ENCODE peak calls at places on chromosomes 2 and 18, in five cellular contexts. J, X, U, S and E are unnamed samples.

GRCh38 chr2:231190531-231191197 is 7.8 kb upstream of the ARMC9 start:
- DNase-seq in X (no peak), J (no peak), S (no peak), U (no peak), E (no peak)

GRCh38 chr2:129817175-129817574 is 162.3 kb upstream of the RAB6C start:
- DNase-seq in X (no peak), J (no peak), S (no peak), U (no peak), E (no peak)

GRCh38 chr2:109466674-109467575 is 146.8 kb downstream of the SEPTIN10 start:
- DNase-seq in U (no peak), X (no peak), J (peak; percentile 19), S (no peak), E (peak; percentile 62)

GRCh38 chr2:214465386-214466146 is 54.7 kb downstream of the VWC2L start:
- DNase-seq in J (no peak), U (no peak), S (no peak), X (no peak), E (peak; percentile 62)

GRCh38 chr2:174482854-174483253 is 4.0 kb downstream of the GPR155 start:
- DNase-seq in U (no peak), J (no peak), S (no peak), X (no peak), E (no peak)

GRCh38 chr2:226673314-226673723 is 126.3 kb downstream of the IRS1 start:
- DNase-seq in X (no peak), J (peak; percentile 65), S (no peak), U (no peak), E (peak; percentile 94)

GRCh38 chr2:36770542-36771287 is 74.2 kb downstream of the VIT start:
- DNase-seq in J (peak; percentile 76), X (peak; percentile 77), U (peak; percentile 64), S (no peak), E (peak; percentile 18)

GRCh38 chr18:67551146-67551545 is 34.6 kb upstream of the DSEL start:
- DNase-seq in X (no peak), J (no peak), S (no peak), U (no peak), E (no peak)

GRCh38 chr18:61753373-61753772 is 139.4 kb downstream of the RNF152 start:
- DNase-seq in X (no peak), U (no peak), J (no peak), S (no peak), E (no peak)

GRCh38 chr2:15223887-15224286 is 337.2 kb downstream of the NBAS start:
- DNase-seq in U (no peak), X (no peak), J (peak; percentile 47), S (no peak), E (peak; percentile 88)

GRCh38 chr2:38315707-38316333 is 61.3 kb downstream of the ATL2 start:
- DNase-seq in X (peak; percentile 41), U (peak; percentile 67), S (peak; percentile 11), J (peak; percentile 64), E (peak; percentile 59)

GRCh38 chr18:61635901-61636528 is 256.8 kb downstream of the RNF152 start:
- DNase-seq in U (peak; percentile 66), X (peak; percentile 35), J (peak; percentile 16), S (no peak), E (peak; percentile 63)

GRCh38 chr2:140308706-140309105 is 1528.5 kb upstream of the NXPH2 start:
- DNase-seq in J (no peak), X (no peak), S (no peak), U (no peak), E (no peak)

GRCh38 chr2:46471-47345 is at the start of gene FAM110C:
- DNase-seq in S (no peak), J (no peak), U (peak; percentile 76), X (no peak), E (no peak)

GRCh38 chr2:64454316-64455030 is 511 bp downstream of the LGALSL start:
- DNase-seq in J (peak; percentile 55), U (peak; percentile 96), X (peak; percentile 90), S (no peak), E (peak; percentile 36)

GRCh38 chr2:217993817-217994459 is 8.9 kb downstream of the TNS1 start:
- DNase-seq in U (peak; percentile 85), J (peak; percentile 33), X (peak; percentile 88), S (no peak), E (peak; percentile 45)

GRCh38 chr2:46000660-46001059 is 296.5 kb upstream of the EPAS1 start:
- DNase-seq in J (no peak), U (no peak), X (no peak), S (no peak), E (no peak)

GRCh38 chr18:73835039-73835438 is 312.6 kb downstream of the FBXO15 start:
- DNase-seq in X (no peak), J (no peak), U (no peak), S (no peak), E (no peak)

GRCh38 chr2:239857591-239857990 is 167.6 kb downstream of the NDUFA10 start:
- DNase-seq in X (no peak), U (no peak), S (no peak), J (no peak), E (no peak)

GRCh38 chr2:28400434-28400833 is 7.8 kb downstream of the FOSL2 start:
- DNase-seq in J (no peak), U (no peak), X (no peak), S (no peak), E (no peak)

GRCh38 chr2:27092696-27093429 is 6.3 kb downstream of the KHK start:
- DNase-seq in U (no peak), X (peak; percentile 57), S (no peak), J (no peak), E (no peak)

GRCh38 chr18:71001597-71001996 is 712.8 kb downstream of the SOCS6 start:
- DNase-seq in U (no peak), S (no peak), J (no peak), X (no peak), E (no peak)

GRCh38 chr2:206555721-206556120 is 86.6 kb upstream of the FAM237A start:
- DNase-seq in J (no peak), S (no peak), X (no peak), U (no peak), E (peak; percentile 52)

GRCh38 chr2:80256396-80257167 is 48.0 kb downstream of the LRRTM1 start:
- DNase-seq in J (peak; percentile 39), X (peak; percentile 34), S (no peak), U (peak; percentile 11), E (peak; percentile 27)

DNA sequence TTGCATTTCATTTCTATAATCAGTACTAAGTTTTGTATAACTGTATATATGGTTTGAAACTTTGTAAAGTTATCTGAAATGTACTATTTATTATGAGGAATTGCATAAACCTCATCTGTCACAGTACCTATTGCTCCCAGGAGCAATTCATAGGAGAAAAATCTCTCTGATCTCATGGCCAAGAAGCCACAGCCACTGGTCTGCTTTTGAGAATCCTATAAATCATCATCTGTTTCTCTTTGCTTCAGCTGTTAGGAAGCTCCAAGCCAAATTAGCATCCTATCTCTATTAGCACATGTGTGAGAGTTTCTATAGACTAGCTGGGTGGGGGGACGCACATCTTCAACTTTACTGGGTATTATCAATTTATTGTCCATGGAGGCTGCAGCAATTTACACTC is 210.3 kb downstream of the CYP26B1 start:
- DNase-seq in U (peak; percentile 1), S (no peak), X (peak; percentile 2), J (no peak), E (no peak)
- TF ChIP-seq RCOR1 in U (no peak), S (no peak), X (no peak), J (no peak), E (no peak)

GRCh38 chr2:84946204-84947009 is 24.6 kb upstream of the KCMF1 start:
- DNase-seq in X (no peak), S (peak; percentile 93), J (peak; percentile 94), U (no peak), E (peak; percentile 91)
- TF ChIP-seq RCOR1 in X (no peak), S (no peak), J (no peak), U (no peak), E (peak; percentile 41)

GRCh38 chr18:79706658-79707057 is 27.1 kb downstream of the CTDP1 start:
- DNase-seq in U (no peak), S (no peak), X (no peak), J (no peak), E (no peak)

GRCh38 chr18:79707239-79707638 is 27.6 kb downstream of the CTDP1 start:
- DNase-seq in J (no peak), U (no peak), X (no peak), S (no peak), E (no peak)

GRCh38 chr18:79705272-79705671 is 25.7 kb downstream of the CTDP1 start:
- DNase-seq in U (no peak), J (no peak), S (no peak), X (no peak), E (no peak)

GRCh38 chr18:79704631-79705030 is 25.0 kb downstream of the CTDP1 start:
- DNase-seq in U (no peak), X (no peak), J (no peak), S (no peak), E (no peak)

GRCh38 chr18:79706006-79706405 is 26.4 kb downstream of the CTDP1 start:
- DNase-seq in S (no peak), J (no peak), X (no peak), U (no peak), E (no peak)
- TF ChIP-seq RCOR1 in S (no peak), J (no peak), X (no peak), U (no peak), E (no peak)

GRCh38 chr2:16727256-16727655 is 61.6 kb upstream of the CYRIA start:
- DNase-seq in X (no peak), U (no peak), J (no peak), S (no peak), E (peak; percentile 23)

GRCh38 chr2:16726577-16726976 is 60.9 kb upstream of the CYRIA start:
- DNase-seq in X (no peak), J (no peak), U (no peak), S (no peak), E (no peak)

GRCh38 chr2:16726147-16726546 is 60.5 kb upstream of the CYRIA start:
- DNase-seq in S (no peak), J (no peak), U (no peak), X (no peak), E (no peak)

GRCh38 chr2:16722677-16723076 is 57.0 kb upstream of the CYRIA start:
- DNase-seq in X (no peak), S (no peak), U (no peak), J (no peak), E (no peak)

DNA sequence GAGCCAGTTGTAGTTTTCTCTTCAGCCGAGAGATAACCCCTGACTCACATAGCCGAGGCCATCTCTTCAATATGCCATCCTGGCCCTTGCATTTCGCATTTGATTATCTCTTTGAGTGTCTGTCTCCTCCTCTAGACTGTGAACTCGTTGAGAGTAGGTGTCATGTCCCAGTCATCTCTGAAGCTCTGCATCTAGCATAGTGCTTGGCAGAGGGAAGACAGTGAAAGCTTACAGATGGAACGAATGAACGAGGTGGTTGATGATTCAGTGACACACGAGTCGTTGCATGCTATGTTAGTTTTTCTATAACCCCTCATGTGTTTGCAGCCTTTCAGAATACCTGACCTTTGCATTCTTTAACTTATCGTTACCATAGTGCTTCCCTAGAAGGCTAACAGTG is 59.9 kb upstream of the CYRIA start:
- DNase-seq in J (no peak), U (no peak), S (no peak), X (no peak), E (peak; percentile 1)
- TF ChIP-seq RCOR1 in J (no peak), U (no peak), S (no peak), X (no peak), E (no peak)

GRCh38 chr2:200378652-200379290 is 72.3 kb downstream of the SPATS2L start:
- DNase-seq in X (no peak), S (no peak), J (no peak), U (no peak), E (peak; percentile 84)
- TF ChIP-seq RCOR1 in X (no peak), S (no peak), J (no peak), U (no peak), E (no peak)

GRCh38 chr2:160825433-160825832 is 331.8 kb upstream of the RBMS1 start:
- DNase-seq in S (no peak), U (no peak), J (no peak), X (no peak), E (no peak)
- TF ChIP-seq RCOR1 in S (no peak), U (no peak), J (no peak), X (no peak), E (no peak)